ENCODE peak calls at places on chromosomes 6 and 20, in eight cellular contexts. One of them, this sample, is unnamed.

GRCh38 chr6:118509009-118509617 is 39.0 kb upstream of the PLN start:
- DNase-seq in endodermal cell: peak; percentile 49
- DNase-seq in fibroblast of lung: peak; percentile 35
- DNase-seq in BJ: no peak
- DNase-seq in psoas muscle: no peak
- DNase-seq in bronchial epithelial cell: peak; percentile 33
- DNase-seq in brain microvascular endothelial cell: peak; percentile 40
- DNase-seq in cardiac fibroblast: peak; percentile 65
- DNase-seq in this sample: no peak

GRCh38 chr6:146017672-146018071 is 11.2 kb upstream of the GRM1 start:
- DNase-seq in endodermal cell: no peak
- DNase-seq in fibroblast of lung: no peak
- DNase-seq in BJ: no peak
- DNase-seq in psoas muscle: no peak
- DNase-seq in bronchial epithelial cell: no peak
- DNase-seq in brain microvascular endothelial cell: no peak
- DNase-seq in cardiac fibroblast: no peak
- DNase-seq in this sample: no peak

GRCh38 chr20:3813758-3814581 is 6.4 kb upstream of the AP5S1 start:
- DNase-seq in endodermal cell: no peak
- DNase-seq in fibroblast of lung: no peak
- DNase-seq in BJ: no peak
- DNase-seq in psoas muscle: peak; percentile 27
- DNase-seq in bronchial epithelial cell: no peak
- DNase-seq in brain microvascular endothelial cell: no peak
- DNase-seq in cardiac fibroblast: no peak
- DNase-seq in this sample: no peak

GRCh38 chr6:53539561-53539960 is 5.3 kb downstream of the GCLC start:
- DNase-seq in endodermal cell: no peak
- DNase-seq in fibroblast of lung: no peak
- DNase-seq in BJ: no peak
- DNase-seq in psoas muscle: no peak
- DNase-seq in bronchial epithelial cell: no peak
- DNase-seq in brain microvascular endothelial cell: no peak
- DNase-seq in cardiac fibroblast: no peak
- DNase-seq in this sample: no peak

GRCh38 chr6:106799008-106799952 is 169.9 kb downstream of the QRSL1 start:
- DNase-seq in endodermal cell: peak; percentile 59
- DNase-seq in fibroblast of lung: peak; percentile 92
- DNase-seq in BJ: no peak
- DNase-seq in psoas muscle: no peak
- DNase-seq in bronchial epithelial cell: peak; percentile 85
- DNase-seq in brain microvascular endothelial cell: no peak
- DNase-seq in cardiac fibroblast: peak; percentile 45
- DNase-seq in this sample: no peak

GRCh38 chr6:43504756-43505593 is 5.2 kb downstream of the LRRC73 start:
- DNase-seq in endodermal cell: no peak
- DNase-seq in fibroblast of lung: no peak
- DNase-seq in BJ: no peak
- DNase-seq in psoas muscle: peak; percentile 43
- DNase-seq in bronchial epithelial cell: no peak
- DNase-seq in brain microvascular endothelial cell: no peak
- DNase-seq in cardiac fibroblast: no peak
- DNase-seq in this sample: no peak

GRCh38 chr6:29949934-29950333 is 7.6 kb downstream of the HLA-A start:
- DNase-seq in endodermal cell: no peak
- DNase-seq in fibroblast of lung: no peak
- DNase-seq in BJ: no peak
- DNase-seq in psoas muscle: no peak
- DNase-seq in bronchial epithelial cell: no peak
- DNase-seq in brain microvascular endothelial cell: no peak
- DNase-seq in cardiac fibroblast: no peak
- DNase-seq in this sample: no peak

GRCh38 chr6:118892248-118893094 is 1.5 kb upstream of the ASF1A start:
- DNase-seq in endodermal cell: no peak
- DNase-seq in fibroblast of lung: peak; percentile 44
- DNase-seq in BJ: no peak
- DNase-seq in psoas muscle: no peak
- DNase-seq in bronchial epithelial cell: peak; percentile 26
- DNase-seq in brain microvascular endothelial cell: no peak
- DNase-seq in cardiac fibroblast: peak; percentile 55
- DNase-seq in this sample: no peak

GRCh38 chr6:77403424-77403823 is 59.9 kb downstream of the HTR1B start:
- DNase-seq in endodermal cell: no peak
- DNase-seq in fibroblast of lung: peak; percentile 32
- DNase-seq in BJ: peak; percentile 29
- DNase-seq in psoas muscle: no peak
- DNase-seq in bronchial epithelial cell: peak; percentile 57
- DNase-seq in brain microvascular endothelial cell: peak; percentile 65
- DNase-seq in cardiac fibroblast: peak; percentile 80
- DNase-seq in this sample: no peak

GRCh38 chr6:133948472-133948871 is 4.6 kb upstream of the TBPL1 start:
- DNase-seq in endodermal cell: no peak
- DNase-seq in fibroblast of lung: no peak
- DNase-seq in BJ: no peak
- DNase-seq in psoas muscle: no peak
- DNase-seq in bronchial epithelial cell: no peak
- DNase-seq in brain microvascular endothelial cell: no peak
- DNase-seq in cardiac fibroblast: no peak
- DNase-seq in this sample: no peak

GRCh38 chr20:64116541-64117423 is 9.4 kb upstream of the NPBWR2 start:
- DNase-seq in endodermal cell: peak; percentile 34
- DNase-seq in fibroblast of lung: no peak
- DNase-seq in BJ: no peak
- DNase-seq in psoas muscle: peak; percentile 36
- DNase-seq in bronchial epithelial cell: no peak
- DNase-seq in brain microvascular endothelial cell: no peak
- DNase-seq in cardiac fibroblast: no peak
- DNase-seq in this sample: peak; percentile 74

GRCh38 chr6:168506460-168506859 is 65.5 kb downstream of the SMOC2 start:
- DNase-seq in endodermal cell: no peak
- DNase-seq in fibroblast of lung: no peak
- DNase-seq in BJ: no peak
- DNase-seq in psoas muscle: no peak
- DNase-seq in bronchial epithelial cell: no peak
- DNase-seq in brain microvascular endothelial cell: no peak
- DNase-seq in cardiac fibroblast: no peak
- DNase-seq in this sample: no peak

GRCh38 chr6:111484655-111484974 is 1.6 kb upstream of the REV3L start:
- DNase-seq in endodermal cell: peak; percentile 40
- DNase-seq in fibroblast of lung: peak; percentile 22
- DNase-seq in BJ: no peak
- DNase-seq in psoas muscle: no peak
- DNase-seq in bronchial epithelial cell: no peak
- DNase-seq in brain microvascular endothelial cell: no peak
- DNase-seq in cardiac fibroblast: peak; percentile 44
- DNase-seq in this sample: no peak

GRCh38 chr6:145310116-145310515 is 425.2 kb downstream of the EPM2A start:
- DNase-seq in endodermal cell: no peak
- DNase-seq in fibroblast of lung: peak; percentile 51
- DNase-seq in BJ: peak; percentile 93
- DNase-seq in psoas muscle: no peak
- DNase-seq in bronchial epithelial cell: peak; percentile 35
- DNase-seq in brain microvascular endothelial cell: no peak
- DNase-seq in cardiac fibroblast: peak; percentile 73
- DNase-seq in this sample: no peak

GRCh38 chr20:33291830-33292355 is 8.9 kb downstream of the BPIFB1 start:
- DNase-seq in endodermal cell: peak; percentile 96
- DNase-seq in fibroblast of lung: no peak
- DNase-seq in BJ: no peak
- DNase-seq in psoas muscle: no peak
- DNase-seq in bronchial epithelial cell: peak; percentile 16
- DNase-seq in brain microvascular endothelial cell: peak; percentile 4
- DNase-seq in cardiac fibroblast: peak; percentile 41
- DNase-seq in this sample: no peak

GRCh38 chr6:21918081-21918480 is 324.5 kb downstream of the SOX4 start:
- DNase-seq in endodermal cell: no peak
- DNase-seq in fibroblast of lung: no peak
- DNase-seq in BJ: no peak
- DNase-seq in psoas muscle: no peak
- DNase-seq in bronchial epithelial cell: peak; percentile 59
- DNase-seq in brain microvascular endothelial cell: no peak
- DNase-seq in cardiac fibroblast: no peak
- DNase-seq in this sample: no peak

GRCh38 chr20:58712116-58712822 is 19.7 kb downstream of the NPEPL1 start:
- DNase-seq in endodermal cell: no peak
- DNase-seq in fibroblast of lung: no peak
- DNase-seq in BJ: no peak
- DNase-seq in psoas muscle: no peak
- DNase-seq in bronchial epithelial cell: no peak
- DNase-seq in brain microvascular endothelial cell: no peak
- DNase-seq in cardiac fibroblast: no peak
- DNase-seq in this sample: peak; percentile 76

GRCh38 chr20:35652641-35653429 is 11.9 kb downstream of the CPNE1 start:
- DNase-seq in endodermal cell: no peak
- DNase-seq in fibroblast of lung: no peak
- DNase-seq in BJ: no peak
- DNase-seq in psoas muscle: no peak
- DNase-seq in bronchial epithelial cell: no peak
- DNase-seq in brain microvascular endothelial cell: no peak
- DNase-seq in cardiac fibroblast: no peak
- DNase-seq in this sample: no peak
- TF ChIP-seq CTCF in endodermal cell: no peak
- TF ChIP-seq CTCF in fibroblast of lung: no peak
- TF ChIP-seq CTCF in BJ: no peak
- TF ChIP-seq CTCF in psoas muscle: no peak
- TF ChIP-seq CTCF in bronchial epithelial cell: no peak
- TF ChIP-seq CTCF in brain microvascular endothelial cell: no peak
- TF ChIP-seq CTCF in cardiac fibroblast: no peak
- TF ChIP-seq CTCF in this sample: no peak

GRCh38 chr20:12815369-12815768 is 193.4 kb upstream of the SPTLC3 start:
- DNase-seq in endodermal cell: no peak
- DNase-seq in fibroblast of lung: no peak
- DNase-seq in BJ: no peak
- DNase-seq in psoas muscle: no peak
- DNase-seq in bronchial epithelial cell: no peak
- DNase-seq in brain microvascular endothelial cell: no peak
- DNase-seq in cardiac fibroblast: no peak
- DNase-seq in this sample: no peak
- TF ChIP-seq CTCF in endodermal cell: no peak
- TF ChIP-seq CTCF in fibroblast of lung: no peak
- TF ChIP-seq CTCF in BJ: no peak
- TF ChIP-seq CTCF in psoas muscle: no peak
- TF ChIP-seq CTCF in bronchial epithelial cell: no peak
- TF ChIP-seq CTCF in brain microvascular endothelial cell: no peak
- TF ChIP-seq CTCF in cardiac fibroblast: no peak
- TF ChIP-seq CTCF in this sample: no peak

DNA sequence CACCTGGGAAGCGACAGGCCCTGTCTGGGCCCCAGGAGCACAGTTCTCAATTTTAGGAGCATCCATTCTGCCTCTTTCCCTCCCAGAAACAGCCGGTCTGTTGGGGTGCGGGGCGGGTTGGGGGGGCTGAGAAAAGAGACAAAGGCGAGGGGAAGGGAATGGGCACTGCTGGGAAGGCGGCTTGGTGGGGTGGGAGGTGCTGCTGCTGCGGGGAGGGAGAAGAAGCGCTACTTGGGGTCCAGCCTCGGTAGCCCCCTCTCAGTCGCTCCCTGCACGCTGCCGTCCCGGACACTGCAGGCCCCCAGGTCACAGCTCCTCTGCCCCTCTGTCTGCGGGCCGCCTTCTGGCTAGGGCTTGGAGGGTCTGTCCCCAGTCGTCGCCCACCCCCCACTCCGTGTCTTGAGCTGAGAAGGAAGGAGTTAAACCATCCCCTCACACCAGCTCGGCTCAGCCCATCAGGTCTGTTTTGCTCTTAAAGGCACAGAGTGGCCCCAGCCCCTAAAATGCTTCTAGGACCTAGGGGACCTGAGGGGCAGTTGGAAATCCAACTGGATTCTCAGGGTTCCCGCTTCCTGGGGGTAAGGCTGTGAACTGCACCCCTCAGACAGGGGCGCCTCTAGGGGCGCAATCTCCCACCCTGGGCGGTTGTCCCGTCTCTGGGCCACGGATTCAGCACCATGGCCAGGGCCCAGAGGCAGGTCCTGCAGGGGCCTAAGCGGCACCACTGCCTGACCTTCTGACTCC is 740 bp downstream of the GDAP1L1 start:
- DNase-seq in endodermal cell: peak; percentile 95
- DNase-seq in fibroblast of lung: peak; percentile 32
- DNase-seq in BJ: no peak
- DNase-seq in psoas muscle: no peak
- DNase-seq in bronchial epithelial cell: peak; percentile 3
- DNase-seq in brain microvascular endothelial cell: peak; percentile 7
- DNase-seq in cardiac fibroblast: peak; percentile 29
- DNase-seq in this sample: no peak
- TF ChIP-seq CTCF in endodermal cell: peak; percentile 98
- TF ChIP-seq CTCF in fibroblast of lung: peak; percentile 42
- TF ChIP-seq CTCF in BJ: peak; percentile 24
- TF ChIP-seq CTCF in psoas muscle: no peak
- TF ChIP-seq CTCF in bronchial epithelial cell: peak; percentile 19
- TF ChIP-seq CTCF in brain microvascular endothelial cell: peak; percentile 79
- TF ChIP-seq CTCF in cardiac fibroblast: peak; percentile 31
- TF ChIP-seq CTCF in this sample: peak; percentile 48

GRCh38 chr6:52261229-52261628 is 16.9 kb upstream of the IL17F start:
- DNase-seq in endodermal cell: no peak
- DNase-seq in fibroblast of lung: peak; percentile 54
- DNase-seq in BJ: peak; percentile 62
- DNase-seq in psoas muscle: no peak
- DNase-seq in bronchial epithelial cell: peak; percentile 33
- DNase-seq in brain microvascular endothelial cell: peak; percentile 10
- DNase-seq in cardiac fibroblast: peak; percentile 7
- DNase-seq in this sample: no peak

GRCh38 chr6:52263709-52264320 is 19.5 kb upstream of the IL17F start:
- DNase-seq in endodermal cell: peak; percentile 89
- DNase-seq in fibroblast of lung: peak; percentile 33
- DNase-seq in BJ: no peak
- DNase-seq in psoas muscle: peak; percentile 64
- DNase-seq in bronchial epithelial cell: peak; percentile 58
- DNase-seq in brain microvascular endothelial cell: peak; percentile 47
- DNase-seq in cardiac fibroblast: peak; percentile 72
- DNase-seq in this sample: no peak

GRCh38 chr6:52260634-52261033 is 16.3 kb upstream of the IL17F start:
- DNase-seq in endodermal cell: no peak
- DNase-seq in fibroblast of lung: no peak
- DNase-seq in BJ: no peak
- DNase-seq in psoas muscle: no peak
- DNase-seq in bronchial epithelial cell: no peak
- DNase-seq in brain microvascular endothelial cell: no peak
- DNase-seq in cardiac fibroblast: no peak
- DNase-seq in this sample: no peak

DNA sequence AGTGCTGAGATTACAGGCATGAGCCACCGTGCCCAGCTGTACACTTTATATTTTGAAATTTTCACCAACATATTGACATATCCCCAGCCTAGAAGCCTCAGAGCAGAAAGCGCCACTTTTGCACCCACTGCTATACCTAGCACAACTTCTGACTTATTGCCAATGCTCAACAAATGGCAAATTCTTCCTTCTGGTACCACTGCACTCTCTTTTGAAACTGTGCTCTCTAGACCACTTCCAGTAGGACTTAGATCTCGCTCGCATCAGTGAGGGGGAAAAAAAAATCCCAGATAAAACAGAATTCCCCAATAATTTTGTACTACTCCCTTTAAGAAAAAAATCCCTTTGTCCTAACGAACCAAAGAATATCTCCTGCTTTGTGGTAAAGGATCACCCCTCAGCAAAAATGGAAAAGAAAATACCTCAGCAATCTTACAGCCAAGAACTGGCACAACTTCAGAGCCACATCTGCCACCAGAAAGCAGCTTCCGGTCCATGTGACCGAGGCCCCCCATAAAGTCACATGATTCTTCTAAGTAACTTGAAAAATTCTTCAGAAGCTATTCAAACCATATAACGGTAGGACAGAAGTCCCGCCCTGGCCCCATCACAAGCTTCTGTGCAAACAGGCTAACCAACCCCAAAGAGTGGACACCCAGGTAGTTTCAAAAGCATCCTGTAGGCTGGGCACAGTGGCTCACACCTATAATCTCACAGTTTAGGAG is 18.5 kb upstream of the IL17F start:
- DNase-seq in endodermal cell: no peak
- DNase-seq in fibroblast of lung: no peak
- DNase-seq in BJ: no peak
- DNase-seq in psoas muscle: no peak
- DNase-seq in bronchial epithelial cell: no peak
- DNase-seq in brain microvascular endothelial cell: no peak
- DNase-seq in cardiac fibroblast: no peak
- DNase-seq in this sample: no peak
- TF ChIP-seq CTCF in endodermal cell: no peak
- TF ChIP-seq CTCF in fibroblast of lung: no peak
- TF ChIP-seq CTCF in BJ: no peak
- TF ChIP-seq CTCF in psoas muscle: no peak
- TF ChIP-seq CTCF in bronchial epithelial cell: no peak
- TF ChIP-seq CTCF in brain microvascular endothelial cell: no peak
- TF ChIP-seq CTCF in cardiac fibroblast: no peak
- TF ChIP-seq CTCF in this sample: no peak